ENCODE peak calls at places on chromosome 6, in seven cellular contexts. L is nucleus accumbens, G is lower leg skin, R is H9, Z is right lobe of liver, W is DMS153, K is activated T-cell treated with anti-CD3 and anti-CD28 coated beads for 1 hour. F is an unnamed sample.

GRCh38 chr6:113362542-113363430 is 494.4 kb upstream of the MARCKS start:
- DNase-seq in L (no peak), R (no peak), K (no peak), G (no peak), W (no peak), Z (no peak), F (no peak)

GRCh38 chr6:5471044-5471443 is 209.7 kb downstream of the FARS2 start:
- DNase-seq in G (no peak), W (peak; percentile 67), K (peak; percentile 47), L (peak; percentile 7), R (peak; percentile 58), Z (peak; percentile 42), F (peak; percentile 36)

GRCh38 chr6:127328043-127328442 is 15.4 kb downstream of the ECHDC1 start:
- DNase-seq in R (no peak), K (no peak), L (no peak), G (no peak), Z (no peak), W (no peak), F (no peak)

GRCh38 chr6:144544266-144544830 is 259.2 kb downstream of the UTRN start:
- DNase-seq in K (no peak), L (no peak), R (no peak), Z (no peak), G (no peak), W (no peak), F (no peak)

GRCh38 chr6:161319231-161319630 is 45.4 kb upstream of the AGPAT4 start:
- DNase-seq in L (peak; percentile 64), W (no peak), K (no peak), Z (no peak), G (no peak), R (no peak), F (no peak)

GRCh38 chr6:149428606-149429005 is 28.5 kb downstream of the SUMO4 start:
- DNase-seq in K (no peak), Z (no peak), R (no peak), W (no peak), G (no peak), L (no peak), F (no peak)

GRCh38 chr6:169960891-169961611 is 209.6 kb downstream of the ERMARD start:
- DNase-seq in G (peak; percentile 80), K (no peak), L (no peak), R (peak; percentile 29), Z (no peak), W (no peak), F (no peak)

GRCh38 chr6:24858154-24858801 is 59.6 kb upstream of the ARMH2 start:
- DNase-seq in Z (no peak), L (no peak), W (peak; percentile 30), R (no peak), G (no peak), K (no peak), F (no peak)

GRCh38 chr6:4637691-4638433 is 138.3 kb upstream of the CDYL start:
- DNase-seq in G (no peak), R (no peak), W (no peak), L (no peak), K (no peak), Z (no peak), F (no peak)

GRCh38 chr6:75372884-75373283 is 88.3 kb upstream of the TMEM30A start:
- DNase-seq in G (no peak), Z (no peak), K (no peak), L (no peak), R (no peak), W (no peak), F (no peak)

GRCh38 chr6:18166314-18167007 is 11.2 kb downstream of the KDM1B start:
- DNase-seq in W (no peak), K (no peak), R (no peak), L (no peak), Z (no peak), G (no peak), F (no peak)

GRCh38 chr6:38708483-38708882 is 5.5 kb upstream of the GLO1 start:
- DNase-seq in W (no peak), Z (no peak), L (no peak), G (no peak), R (no peak), K (no peak), F (no peak)

GRCh38 chr6:79949235-79949634 is 1.9 kb upstream of the ELOVL4 start:
- DNase-seq in Z (no peak), G (no peak), K (peak; percentile 18), R (peak; percentile 61), L (no peak), W (peak; percentile 78), F (peak; percentile 81)

GRCh38 chr6:149318581-149319286 is 1.2 kb downstream of the TAB2 start:
- DNase-seq in R (no peak), L (no peak), K (no peak), G (no peak), Z (no peak), W (no peak), F (peak; percentile 6)

GRCh38 chr6:20953019-20953418 is 418.8 kb downstream of the CDKAL1 start:
- DNase-seq in Z (no peak), R (no peak), K (no peak), W (peak; percentile 79), L (no peak), G (no peak), F (peak; percentile 95)

GRCh38 chr6:130825772-130826441 is 1.3 kb upstream of the SMLR1 start:
- DNase-seq in R (peak; percentile 73), K (no peak), Z (no peak), L (no peak), W (no peak), G (no peak), F (no peak)

GRCh38 chr6:130946076-130946475 is 117.0 kb downstream of the EPB41L2 start:
- DNase-seq in Z (no peak), K (no peak), G (no peak), R (no peak), L (no peak), W (no peak), F (no peak)

GRCh38 chr6:446418-447366 is 55.1 kb downstream of the IRF4 start:
- DNase-seq in R (peak; percentile 21), G (peak; percentile 64), K (peak; percentile 78), W (no peak), L (no peak), Z (no peak), F (no peak)

GRCh38 chr6:145897552-145897951 is 66.6 kb downstream of the SHPRH start:
- DNase-seq in G (no peak), Z (no peak), W (no peak), K (no peak), R (no peak), L (no peak), F (no peak)

GRCh38 chr6:44917430-44917829 is 410.7 kb upstream of the RUNX2 start:
- DNase-seq in W (no peak), Z (no peak), L (no peak), K (no peak), R (no peak), G (no peak), F (peak; percentile 1)

F was measured in NCI-H345.